ENCODE peak calls at places on chromosomes 11 and 22, in ten cellular contexts. J is testis; H is GM23248; S is T-helper 1 cell; Y is C1 segment of cervical spinal cord; N is HTR-8/SVneo; E is activated CD8-positive, alpha-beta memory T cell treated with anti-CD3 and anti-CD28 coated beads for 1 hour; I is SK-N-SH; Z is CD8-positive, alpha-beta memory T cell; F is DMS153. R is an unnamed sample.

GRCh38 chr22:18060646-18061620 is 16.9 kb upstream of the PEX26 start:
- DNase-seq in J (no peak), H (peak), S (no peak), Y (no peak), N (peak), E (no peak), I (no peak), Z (no peak), F (no peak), R (no peak)

GRCh38 chr11:123235117-123235686 is 40.2 kb upstream of the CLMP start:
- DNase-seq in J (peak), H (peak), S (no peak), Y (no peak), N (no peak), E (no peak), I (peak), Z (peak), F (no peak), R (peak)

GRCh38 chr11:87600938-87601337 is 563.2 kb downstream of the TMEM135 start:
- DNase-seq in J (no peak), H (peak), S (no peak), Y (no peak), N (no peak), E (no peak), I (no peak), Z (no peak), F (no peak), R (no peak)

GRCh38 chr11:69326622-69327219 is 32.8 kb downstream of the MYEOV start:
- DNase-seq in J (no peak), H (no peak), S (no peak), Y (no peak), N (no peak), E (no peak), I (no peak), Z (no peak), F (no peak), R (no peak)

GRCh38 chr22:40238425-40239344 is 61.0 kb downstream of the TNRC6B start:
- DNase-seq in J (no peak), H (peak), S (no peak), Y (no peak), N (peak), E (no peak), I (no peak), Z (no peak), F (no peak), R (peak)

GRCh38 chr22:20021196-20022181 is 579 bp downstream of the TANGO2 start:
- DNase-seq in J (peak), H (peak), S (no peak), Y (no peak), N (no peak), E (no peak), I (peak), Z (peak), F (no peak), R (peak)

GRCh38 chr22:39883057-39883456 is 10.5 kb downstream of the ENTHD1 start:
- DNase-seq in J (no peak), H (no peak), S (no peak), Y (no peak), N (no peak), E (no peak), I (no peak), Z (no peak), F (no peak), R (no peak)

GRCh38 chr11:75873417-75874148 is 58.6 kb downstream of the UVRAG start:
- DNase-seq in J (no peak), H (no peak), S (no peak), Y (no peak), N (no peak), E (no peak), I (no peak), Z (no peak), F (no peak), R (no peak)

GRCh38 chr11:132427611-132428010 is 1057.2 kb downstream of the NTM start:
- DNase-seq in J (no peak), H (peak), S (no peak), Y (no peak), N (no peak), E (no peak), I (no peak), Z (no peak), F (no peak), R (no peak)

GRCh38 chr11:117704416-117705150 is 92.4 kb downstream of the DSCAML1 start:
- DNase-seq in J (no peak), H (no peak), S (no peak), Y (no peak), N (no peak), E (no peak), I (no peak), Z (no peak), F (peak), R (no peak)